ENCODE peak calls at places on chromosome 12, in ten cellular contexts. M is effector CD8-positive, alpha-beta T cell; J is CD8-positive, alpha-beta memory T cell; L is naive thymus-derived CD8-positive, alpha-beta T cell; K is H9; I is stimulated activated CD4-positive, alpha-beta T cell treated with anti-CD3 and anti-CD28 coated beads, TNF-alpha, amount 100 ng/mL, for 1 hour; H is hepatic stellate cell; F is LHCN-M2; R is left lung; C is AG09309. B is an unnamed sample.

GRCh38 chr12:59393506-59393905 is 202.3 kb upstream of the SLC16A7 start:
- DNase-seq in F (no peak), R (no peak), M (no peak), L (no peak), H (no peak), C (no peak), I (no peak), K (no peak), J (no peak), B (no peak)

GRCh38 chr12:117685115-117685926 is 283.5 kb downstream of the KSR2 start:
- DNase-seq in M (no peak), J (no peak), F (peak), K (peak), R (no peak), H (no peak), I (no peak), C (peak), L (no peak), B (peak)

GRCh38 chr12:131164096-131164872 is 210.6 kb downstream of the ADGRD1 start:
- DNase-seq in L (no peak), F (no peak), R (no peak), C (no peak), H (no peak), K (peak), J (no peak), I (no peak), M (no peak), B (no peak)

GRCh38 chr12:13097526-13097925 is 5.9 kb downstream of the GSG1 start:
- DNase-seq in R (no peak), L (no peak), J (no peak), C (no peak), F (peak), M (no peak), H (no peak), I (no peak), K (no peak), B (peak)

GRCh38 chr12:88750867-88751543 is 170.7 kb upstream of the KITLG start:
- DNase-seq in K (no peak), I (no peak), L (no peak), J (no peak), F (no peak), C (no peak), H (no peak), M (no peak), R (no peak), B (no peak)

GRCh38 chr12:24997970-24998582 is 49.2 kb upstream of the BCAT1 start:
- DNase-seq in L (no peak), F (peak), C (peak), J (no peak), R (no peak), I (no peak), K (no peak), M (no peak), H (peak), B (peak)

GRCh38 chr12:52496054-52496453 is 3.0 kb upstream of the KRT6A start:
- DNase-seq in C (no peak), L (no peak), R (no peak), I (no peak), M (no peak), K (no peak), J (no peak), F (peak), H (no peak), B (no peak)

GRCh38 chr12:108635201-108635996 is 1.7 kb upstream of the SELPLG start:
- DNase-seq in K (peak), I (no peak), L (peak), R (no peak), C (no peak), M (no peak), F (no peak), J (peak), H (no peak), B (no peak)

GRCh38 chr12:41476499-41476898 is 288.4 kb downstream of the PDZRN4 start:
- DNase-seq in C (no peak), K (no peak), F (no peak), H (no peak), R (no peak), I (no peak), J (no peak), M (no peak), L (no peak), B (no peak)

GRCh38 chr12:107317751-107318553 is 224.6 kb upstream of the CRY1 start:
- DNase-seq in R (peak), I (peak), K (peak), M (peak), H (peak), F (peak), L (peak), J (peak), C (peak), B (peak)

GRCh38 chr12:46770501-46771183 is 55.2 kb downstream of the SLC38A4 start:
- DNase-seq in J (no peak), M (no peak), I (no peak), C (no peak), L (no peak), F (peak), K (no peak), H (peak), R (no peak), B (peak)

GRCh38 chr12:112887542-112887941 is 19.2 kb upstream of the OAS1 start:
- DNase-seq in I (no peak), J (no peak), M (no peak), L (no peak), F (no peak), K (no peak), H (no peak), R (no peak), C (no peak), B (no peak)

GRCh38 chr12:6953417-6954315 is 2.5 kb downstream of the PTPN6 start:
- DNase-seq in I (no peak), C (no peak), M (peak), J (peak), R (peak), L (peak), H (no peak), K (no peak), F (no peak), B (peak)

GRCh38 chr12:121529184-121529583 is 51.6 kb downstream of the KDM2B start:
- DNase-seq in I (no peak), F (no peak), R (no peak), L (no peak), J (no peak), H (no peak), K (no peak), M (no peak), C (no peak), B (no peak)

GRCh38 chr12:119528241-119528640 is 65.3 kb upstream of the TMEM233 start:
- DNase-seq in L (no peak), C (no peak), F (peak), J (no peak), M (no peak), K (no peak), I (no peak), R (no peak), H (no peak), B (no peak)

GRCh38 chr12:1803736-1804135 is 16.6 kb upstream of the LRTM2 start:
- DNase-seq in J (no peak), C (no peak), R (peak), L (no peak), H (no peak), F (no peak), K (no peak), I (no peak), M (no peak), B (no peak)